ENCODE peak calls at places on chromosome 5, in six cellular contexts. T is mesendoderm, C is prostate gland, E is astrocyte of the cerebellum, V is GM23338, Y is AG09309. S is an unnamed sample.

GRCh38 chr5:135426102-135427082 is 20.8 kb downstream of the DCANP1 start:
- DNase-seq in T (peak), C (no peak), E (no peak), V (peak), Y (no peak), S (no peak)

GRCh38 chr5:107979272-107979671 is 308.5 kb upstream of the EFNA5 start:
- DNase-seq in T (no peak), C (no peak), E (peak), V (no peak), Y (no peak), S (no peak)

GRCh38 chr5:172452398-172453205 is 1.7 kb downstream of the SH3PXD2B start:
- DNase-seq in T (peak), C (peak), E (peak), V (no peak), Y (peak), S (no peak)

GRCh38 chr5:64417390-64417789 is 88.4 kb upstream of the RGS7BP start:
- DNase-seq in T (peak), C (no peak), E (no peak), V (peak), Y (no peak), S (no peak)

GRCh38 chr5:96763012-96763411 is 44.7 kb downstream of the ERAP1 start:
- DNase-seq in T (no peak), C (no peak), E (no peak), V (no peak), Y (no peak), S (no peak)

GRCh38 chr5:158776681-158777080 is 323.0 kb downstream of the EBF1 start:
- DNase-seq in T (no peak), C (no peak), E (no peak), V (no peak), Y (no peak), S (no peak)

GRCh38 chr5:122078116-122078865 is at the start of gene LOX:
- DNase-seq in T (peak), C (peak), E (peak), V (peak), Y (peak), S (peak)

GRCh38 chr5:43305948-43306563 is 7.2 kb downstream of the HMGCS1 start:
- DNase-seq in T (peak), C (peak), E (peak), V (peak), Y (peak), S (peak)

GRCh38 chr5:38953426-38953825 is 107.6 kb downstream of the OSMR start:
- DNase-seq in T (no peak), C (no peak), E (no peak), V (no peak), Y (no peak), S (peak)

GRCh38 chr5:96649251-96649937 is 12.8 kb upstream of the CAST start:
- DNase-seq in T (no peak), C (no peak), E (no peak), V (no peak), Y (no peak), S (no peak)

GRCh38 chr5:5497132-5497748 is 74.8 kb downstream of the ICE1 start:
- DNase-seq in T (peak), C (peak), E (peak), V (peak), Y (no peak), S (no peak)

GRCh38 chr5:111415053-111415452 is 97.3 kb downstream of the STARD4 start:
- DNase-seq in T (no peak), C (no peak), E (no peak), V (no peak), Y (no peak), S (no peak)

GRCh38 chr5:78544531-78545200 is 103.9 kb downstream of the LHFPL2 start:
- DNase-seq in T (no peak), C (no peak), E (peak), V (no peak), Y (no peak), S (no peak)

GRCh38 chr5:142104491-142104890 is 4.1 kb upstream of the NDFIP1 start:
- DNase-seq in T (no peak), C (no peak), E (no peak), V (no peak), Y (no peak), S (no peak)

GRCh38 chr5:61330341-61330878 is 1.6 kb upstream of the ZSWIM6 start:
- DNase-seq in T (peak), C (peak), E (peak), V (peak), Y (no peak), S (no peak)

GRCh38 chr5:32767948-32768427 is 56.9 kb downstream of the NPR3 start:
- DNase-seq in T (peak), C (no peak), E (no peak), V (no peak), Y (peak), S (no peak)

GRCh38 chr5:169307648-169308047 is 6.7 kb upstream of the SLIT3 start:
- DNase-seq in T (no peak), C (no peak), E (no peak), V (no peak), Y (no peak), S (no peak)

GRCh38 chr5:138461343-138462125 is 3.7 kb upstream of the EGR1 start:
- DNase-seq in T (peak), C (no peak), E (no peak), V (peak), Y (peak), S (no peak)

GRCh38 chr5:71782771-71783770 is 64.0 kb downstream of the CARTPT start:
- DNase-seq in T (peak), C (peak), E (peak), V (peak), Y (no peak), S (peak)

GRCh38 chr5:63262191-63262981 is 683.8 kb downstream of the LRRC70 start:
- DNase-seq in T (peak), C (no peak), E (no peak), V (no peak), Y (no peak), S (no peak)

GRCh38 chr5:71841107-71841506 is 122.0 kb downstream of the CARTPT start:
- DNase-seq in T (no peak), C (no peak), E (no peak), V (no peak), Y (no peak), S (no peak)

GRCh38 chr5:178548751-178549150 is 41.4 kb downstream of the COL23A1 start:
- DNase-seq in T (no peak), C (no peak), E (no peak), V (no peak), Y (no peak), S (no peak)

GRCh38 chr5:141373673-141374317 is at the start of gene PCDHGA6:
- DNase-seq in T (no peak), C (no peak), E (no peak), V (peak), Y (no peak), S (no peak)

GRCh38 chr5:157930710-157931109 is 71.8 kb upstream of the CLINT1 start:
- DNase-seq in T (no peak), C (peak), E (no peak), V (no peak), Y (no peak), S (no peak)

GRCh38 chr5:9877473-9877872 is 247.3 kb upstream of the TAS2R1 start:
- DNase-seq in T (no peak), C (no peak), E (no peak), V (no peak), Y (no peak), S (no peak)

DNA sequence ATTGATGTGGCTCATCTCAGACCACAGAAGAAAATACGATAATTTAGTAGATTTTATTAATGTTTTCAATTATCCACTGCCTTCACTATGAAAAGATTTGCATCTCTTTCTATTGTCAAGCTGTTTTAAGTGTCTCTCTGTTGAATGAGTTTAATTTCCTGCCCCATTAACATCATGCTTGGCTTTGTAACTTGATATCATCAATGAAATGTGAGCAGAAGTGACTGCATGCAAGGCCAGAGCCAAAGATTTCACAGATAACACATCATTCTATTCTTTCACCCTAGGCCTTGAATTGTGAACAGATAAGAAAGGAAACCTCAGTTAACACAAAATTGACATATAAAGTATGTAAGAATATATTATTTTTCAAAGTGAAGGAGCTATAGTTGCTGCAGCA is 986.4 kb upstream of the CDH18 start:
- DNase-seq in T (peak), C (no peak), E (no peak), V (peak), Y (no peak), S (peak)
- H3K4me3 ChIP-seq in T (no peak), C (no peak), E (no peak), V (no peak), Y (no peak), S (peak)

GRCh38 chr5:180208435-180209081 is 453 bp downstream of the RASGEF1C start:
- DNase-seq in T (peak), C (no peak), E (no peak), V (peak), Y (no peak), S (no peak)

GRCh38 chr5:180210961-180211760 is 2.1 kb upstream of the RASGEF1C start:
- DNase-seq in T (no peak), C (no peak), E (no peak), V (no peak), Y (no peak), S (no peak)

GRCh38 chr5:180207593-180207992 is 1.4 kb downstream of the RASGEF1C start:
- DNase-seq in T (no peak), C (no peak), E (no peak), V (peak), Y (no peak), S (no peak)

GRCh38 chr5:180208038-180208434 is 975 bp downstream of the RASGEF1C start:
- DNase-seq in T (no peak), C (no peak), E (no peak), V (peak), Y (no peak), S (no peak)

GRCh38 chr5:180209137-180209581 is at the start of gene RASGEF1C:
- DNase-seq in T (peak), C (peak), E (peak), V (peak), Y (no peak), S (no peak)
- H3K4me3 ChIP-seq in T (no peak), C (peak), E (peak), V (peak), Y (peak), S (no peak)

DNA sequence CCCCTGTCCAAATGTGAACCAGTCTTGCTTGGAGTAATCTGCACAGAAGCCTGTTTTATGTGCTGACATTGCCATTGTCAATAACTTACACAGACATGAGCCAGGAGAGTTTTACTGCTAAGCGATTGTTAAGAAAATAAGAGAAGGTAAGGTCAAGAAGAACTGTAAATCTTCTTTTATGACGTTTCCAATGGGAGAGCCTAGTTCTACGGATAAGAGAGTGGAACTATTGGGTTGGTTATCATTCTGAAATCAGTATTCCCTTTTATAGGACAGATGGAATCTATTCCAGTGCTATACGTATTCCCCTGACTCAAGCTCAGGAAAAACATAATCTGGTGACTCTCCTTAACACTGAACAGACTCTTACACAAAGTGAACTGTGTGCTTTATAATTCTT is 137.9 kb upstream of the OTULINL start:
- DNase-seq in T (no peak), C (peak), E (no peak), V (no peak), Y (no peak), S (no peak)
- H3K4me3 ChIP-seq in T (no peak), C (no peak), E (peak), V (no peak), Y (no peak), S (no peak)

GRCh38 chr5:150256416-150257064 is 33.0 kb downstream of the CAMK2A start:
- DNase-seq in T (peak), C (no peak), E (no peak), V (peak), Y (no peak), S (no peak)
- H3K4me3 ChIP-seq in T (no peak), C (no peak), E (no peak), V (no peak), Y (no peak), S (no peak)

GRCh38 chr5:59126665-59127354 is 543.9 kb downstream of the RAB3C start:
- DNase-seq in T (peak), C (no peak), E (no peak), V (peak), Y (no peak), S (peak)
- H3K4me3 ChIP-seq in T (no peak), C (no peak), E (no peak), V (peak), Y (peak), S (peak)